ENCODE peak calls at places on chromosome 9, in six cellular contexts. O is GM23248, J is aorta, G is mesendoderm, Q is psoas muscle, M is DND-41. W is an unnamed sample.

GRCh38 chr9:92514635-92515034 is 21.2 kb downstream of the ECM2 start:
- DNase-seq in O (no peak), J (no peak), G (no peak), Q (no peak), M (no peak), W (no peak)

GRCh38 chr9:114313186-114313585 is 9.7 kb upstream of the ORM1 start:
- DNase-seq in O (no peak), J (no peak), G (no peak), Q (no peak), M (no peak), W (no peak)

GRCh38 chr9:114988962-114989599 is 58.7 kb upstream of the TNFSF8 start:
- DNase-seq in O (peak), J (no peak), G (no peak), Q (no peak), M (no peak), W (peak)

GRCh38 chr9:114005371-114006154 is 72.5 kb downstream of the AMBP start:
- DNase-seq in O (no peak), J (no peak), G (no peak), Q (no peak), M (no peak), W (no peak)

GRCh38 chr9:99556998-99557397 is 264.7 kb upstream of the NR4A3 start:
- DNase-seq in O (no peak), J (no peak), G (no peak), Q (no peak), M (no peak), W (no peak)

GRCh38 chr9:19049872-19050636 is 827 bp downstream of the RRAGA start:
- DNase-seq in O (peak), J (no peak), G (peak), Q (no peak), M (peak), W (peak)

GRCh38 chr9:109640232-109641078 is 139.5 kb upstream of the PALM2AKAP2 start:
- DNase-seq in O (peak), J (peak), G (peak), Q (peak), M (no peak), W (peak)

GRCh38 chr9:3650994-3651622 is 125.3 kb upstream of the RFX3 start:
- DNase-seq in O (no peak), J (no peak), G (no peak), Q (no peak), M (no peak), W (no peak)

GRCh38 chr9:14021871-14022525 is 291.9 kb downstream of the NFIB start:
- DNase-seq in O (peak), J (no peak), G (no peak), Q (no peak), M (no peak), W (no peak)

GRCh38 chr9:127661342-127661741 is 45.4 kb upstream of the CFAP157 start:
- DNase-seq in O (no peak), J (no peak), G (peak), Q (no peak), M (no peak), W (no peak)

GRCh38 chr9:86792136-86792535 is 155.2 kb downstream of the GAS1 start:
- DNase-seq in O (no peak), J (no peak), G (no peak), Q (no peak), M (no peak), W (peak)

GRCh38 chr9:135770203-135770535 is 68.2 kb downstream of the KCNT1 start:
- DNase-seq in O (no peak), J (no peak), G (no peak), Q (no peak), M (no peak), W (no peak)

GRCh38 chr9:5392285-5392684 is 45.4 kb downstream of the PLGRKT start:
- DNase-seq in O (peak), J (no peak), G (peak), Q (no peak), M (no peak), W (no peak)

GRCh38 chr9:88018101-88018500 is 43.8 kb upstream of the CDK20 start:
- DNase-seq in O (no peak), J (no peak), G (no peak), Q (no peak), M (no peak), W (no peak)

GRCh38 chr9:104279535-104280215 is 185.6 kb downstream of the SMC2 start:
- DNase-seq in O (peak), J (no peak), G (no peak), Q (no peak), M (no peak), W (peak)

GRCh38 chr9:120878188-120879130 is 1.5 kb upstream of the PHF19 start:
- DNase-seq in O (no peak), J (no peak), G (no peak), Q (no peak), M (peak), W (no peak)

GRCh38 chr9:70566743-70567142 is 152.3 kb upstream of the KLF9 start:
- DNase-seq in O (no peak), J (no peak), G (no peak), Q (no peak), M (no peak), W (no peak)

GRCh38 chr9:438961-439768 is 224.5 kb downstream of the DOCK8 start:
- DNase-seq in O (peak), J (peak), G (no peak), Q (peak), M (no peak), W (no peak)

GRCh38 chr9:4832786-4833579 is 40.2 kb downstream of the RCL1 start:
- DNase-seq in O (peak), J (no peak), G (peak), Q (no peak), M (no peak), W (peak)

GRCh38 chr9:89718176-89718575 is 113.4 kb downstream of the GADD45G start:
- DNase-seq in O (no peak), J (no peak), G (no peak), Q (no peak), M (no peak), W (no peak)

GRCh38 chr9:110971234-110971633 is 67.0 kb downstream of the LPAR1 start:
- DNase-seq in O (no peak), J (no peak), G (no peak), Q (no peak), M (no peak), W (no peak)

GRCh38 chr9:112325600-112325999 is 7.8 kb downstream of the PTBP3 start:
- DNase-seq in O (no peak), J (no peak), G (no peak), Q (no peak), M (no peak), W (no peak)

GRCh38 chr9:91338681-91339080 is 23.0 kb downstream of the AUH start:
- DNase-seq in O (no peak), J (no peak), G (no peak), Q (no peak), M (no peak), W (no peak)

GRCh38 chr9:2679011-2679410 is 38.3 kb upstream of the KCNV2 start:
- DNase-seq in O (peak), J (no peak), G (no peak), Q (no peak), M (no peak), W (no peak)

GRCh38 chr9:12658531-12659209 is 34.5 kb upstream of the TYRP1 start:
- DNase-seq in O (no peak), J (no peak), G (no peak), Q (no peak), M (no peak), W (no peak)

GRCh38 chr9:89497978-89498844 is at the start of gene SEMA4D:
- DNase-seq in O (peak), J (peak), G (peak), Q (peak), M (peak), W (peak)

GRCh38 chr9:84239341-84239740 is 101.2 kb downstream of the SLC28A3 start:
- DNase-seq in O (peak), J (no peak), G (no peak), Q (no peak), M (no peak), W (no peak)

GRCh38 chr9:92455217-92455616 is 27.1 kb downstream of the ASPN start:
- DNase-seq in O (no peak), J (no peak), G (peak), Q (no peak), M (no peak), W (peak)

GRCh38 chr9:104682642-104683041 is 11.7 kb upstream of the OR13D1 start:
- DNase-seq in O (peak), J (no peak), G (peak), Q (no peak), M (no peak), W (peak)

GRCh38 chr9:89501311-89501898 is 3.5 kb upstream of the SEMA4D start:
- DNase-seq in O (no peak), J (no peak), G (no peak), Q (no peak), M (no peak), W (no peak)

GRCh38 chr9:95780751-95781150 is 94.7 kb upstream of the ERCC6L2 start:
- DNase-seq in O (no peak), J (no peak), G (no peak), Q (no peak), M (no peak), W (no peak)

GRCh38 chr9:93336720-93337119 is 114.8 kb upstream of the FAM120A start:
- DNase-seq in O (no peak), J (no peak), G (no peak), Q (no peak), M (no peak), W (no peak)

GRCh38 chr9:31304576-31304975 is 1079.9 kb upstream of the ACO1 start:
- DNase-seq in O (peak), J (no peak), G (no peak), Q (no peak), M (no peak), W (peak)

GRCh38 chr9:91207889-91208651 is 153.6 kb downstream of the AUH start:
- DNase-seq in O (peak), J (no peak), G (no peak), Q (no peak), M (no peak), W (no peak)

GRCh38 chr9:116524778-116525470 is 162.2 kb upstream of the TRIM32 start:
- DNase-seq in O (no peak), J (no peak), G (no peak), Q (no peak), M (no peak), W (no peak)

GRCh38 chr9:35757527-35758275 is 3.6 kb upstream of the MSMP start:
- DNase-seq in O (no peak), J (no peak), G (peak), Q (no peak), M (no peak), W (peak)

GRCh38 chr9:135326141-135326540 is 153.4 kb upstream of the PPP1R26 start:
- DNase-seq in O (no peak), J (peak), G (no peak), Q (no peak), M (no peak), W (no peak)

GRCh38 chr9:136075881-136076678 is 19.0 kb downstream of the NACC2 start:
- DNase-seq in O (no peak), J (peak), G (no peak), Q (peak), M (no peak), W (no peak)

GRCh38 chr9:124398191-124398590 is 17.1 kb downstream of the PSMB7 start:
- DNase-seq in O (no peak), J (no peak), G (no peak), Q (no peak), M (no peak), W (no peak)

GRCh38 chr9:124403246-124403645 is 12.0 kb downstream of the PSMB7 start:
- DNase-seq in O (no peak), J (no peak), G (no peak), Q (no peak), M (no peak), W (no peak)

GRCh38 chr9:124399999-124400940 is 15.0 kb downstream of the PSMB7 start:
- DNase-seq in O (peak), J (no peak), G (no peak), Q (no peak), M (no peak), W (no peak)

GRCh38 chr9:124395826-124396225 is 19.4 kb downstream of the PSMB7 start:
- DNase-seq in O (no peak), J (no peak), G (no peak), Q (no peak), M (no peak), W (no peak)

GRCh38 chr9:124399323-124399962 is 15.8 kb downstream of the PSMB7 start:
- DNase-seq in O (peak), J (peak), G (peak), Q (peak), M (no peak), W (no peak)
- H3K4me3 ChIP-seq in O (peak), J (no peak), G (no peak), Q (peak), M (no peak), W (no peak)

GRCh38 chr9:83013867-83014605 is 48.9 kb downstream of the RASEF start:
- DNase-seq in O (peak), J (no peak), G (no peak), Q (no peak), M (no peak), W (peak)
- H3K4me3 ChIP-seq in O (no peak), J (no peak), G (no peak), Q (no peak), M (no peak), W (no peak)

GRCh38 chr9:77020438-77021264 is 1.2 kb downstream of the FOXB2 start:
- DNase-seq in O (peak), J (no peak), G (peak), Q (no peak), M (no peak), W (no peak)
- H3K4me3 ChIP-seq in O (no peak), J (no peak), G (no peak), Q (peak), M (no peak), W (no peak)

GRCh38 chr9:131095666-131096489 is 453 bp upstream of the AIF1L start:
- DNase-seq in O (peak), J (no peak), G (peak), Q (no peak), M (no peak), W (peak)

GRCh38 chr9:131097948-131098278 is 1.6 kb downstream of the AIF1L start:
- DNase-seq in O (no peak), J (no peak), G (no peak), Q (no peak), M (no peak), W (no peak)

GRCh38 chr9:131097259-131097947 is 1.1 kb downstream of the AIF1L start:
- DNase-seq in O (no peak), J (no peak), G (peak), Q (no peak), M (no peak), W (no peak)

GRCh38 chr9:131098391-131099087 is 2.2 kb downstream of the AIF1L start:
- DNase-seq in O (no peak), J (no peak), G (peak), Q (no peak), M (no peak), W (no peak)

GRCh38 chr9:131096490-131097258 is at the start of gene AIF1L:
- DNase-seq in O (peak), J (no peak), G (peak), Q (no peak), M (no peak), W (peak)
- H3K4me3 ChIP-seq in O (peak), J (peak), G (peak), Q (peak), M (no peak), W (peak)

GRCh38 chr9:123358181-123358894 is 2.3 kb downstream of the CRB2 start:
- DNase-seq in O (no peak), J (no peak), G (peak), Q (no peak), M (no peak), W (no peak)

GRCh38 chr9:123361086-123361730 is 5.2 kb downstream of the CRB2 start:
- DNase-seq in O (no peak), J (no peak), G (peak), Q (no peak), M (no peak), W (no peak)

GRCh38 chr9:123359106-123359505 is 3.1 kb downstream of the CRB2 start:
- DNase-seq in O (no peak), J (no peak), G (no peak), Q (no peak), M (no peak), W (no peak)

GRCh38 chr9:123360161-123361085 is 4.4 kb downstream of the CRB2 start:
- DNase-seq in O (no peak), J (no peak), G (peak), Q (no peak), M (peak), W (no peak)

DNA sequence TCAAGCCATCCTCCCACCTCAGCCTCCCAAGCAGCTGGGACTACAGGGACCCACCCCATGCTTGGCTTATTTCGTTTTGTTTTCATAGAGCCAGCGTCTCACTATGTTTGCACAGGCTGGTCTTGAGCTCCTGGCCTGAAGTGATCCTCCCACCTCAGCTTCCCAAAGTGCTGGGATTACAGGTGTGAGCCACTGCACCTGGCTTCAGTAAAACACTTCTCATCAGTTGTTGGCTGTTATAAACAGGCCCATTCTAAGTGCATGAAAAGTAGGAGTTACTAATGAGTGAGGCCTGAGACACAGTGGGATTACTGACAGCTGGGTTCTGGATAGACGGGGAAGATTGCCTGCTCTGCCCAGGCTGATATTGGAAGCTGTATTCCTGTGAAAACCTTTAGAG is 3.5 kb downstream of the CRB2 start:
- DNase-seq in O (no peak), J (no peak), G (no peak), Q (no peak), M (no peak), W (no peak)
- H3K4me3 ChIP-seq in O (no peak), J (no peak), G (no peak), Q (no peak), M (no peak), W (no peak)

DNA sequence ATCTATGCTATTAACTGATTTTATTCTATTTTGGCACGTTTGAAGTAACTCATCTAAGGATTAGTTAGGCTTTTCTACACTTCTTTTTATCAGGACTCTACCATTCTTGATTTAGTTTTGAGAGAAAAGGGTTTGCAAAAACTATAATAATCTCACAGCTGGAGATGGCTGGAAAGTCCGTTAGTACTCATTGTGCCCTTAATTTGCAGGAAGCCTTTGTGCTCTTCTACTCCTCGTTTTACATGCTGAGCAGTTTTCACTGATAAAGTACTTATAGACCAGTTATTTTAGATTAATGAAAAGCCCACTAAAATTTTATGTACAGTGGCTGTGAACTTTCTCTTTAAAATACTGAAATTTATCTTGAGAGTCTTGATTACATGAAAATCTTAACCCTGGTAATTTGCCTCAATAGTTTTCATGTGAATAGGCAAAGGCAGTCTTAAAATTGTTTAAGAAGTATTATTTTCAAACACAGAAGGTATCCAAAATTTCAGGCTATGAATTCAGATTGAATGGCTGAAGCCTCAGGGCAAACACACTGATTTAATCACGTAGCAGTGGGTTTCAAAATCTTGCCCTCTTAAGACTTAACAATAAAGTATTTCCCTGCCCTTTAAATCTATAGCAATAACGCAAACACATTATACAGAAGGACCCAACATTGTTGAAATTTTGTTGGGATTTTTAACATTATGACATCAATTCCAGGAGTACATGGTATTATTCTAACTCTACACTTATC is 18.6 kb downstream of the MLLT3 start:
- DNase-seq in O (peak), J (no peak), G (peak), Q (no peak), M (no peak), W (no peak)
- H3K4me3 ChIP-seq in O (peak), J (no peak), G (no peak), Q (peak), M (no peak), W (no peak)

GRCh38 chr9:130779153-130779855 is 55.8 kb upstream of the ABL1 start:
- DNase-seq in O (peak), J (no peak), G (no peak), Q (no peak), M (no peak), W (no peak)

GRCh38 chr9:130780415-130780814 is 54.6 kb upstream of the ABL1 start:
- DNase-seq in O (peak), J (no peak), G (no peak), Q (no peak), M (no peak), W (no peak)

GRCh38 chr9:130785053-130785452 is 50.0 kb upstream of the ABL1 start:
- DNase-seq in O (no peak), J (no peak), G (no peak), Q (no peak), M (no peak), W (no peak)

GRCh38 chr9:130782883-130783537 is 52.0 kb upstream of the ABL1 start:
- DNase-seq in O (no peak), J (no peak), G (no peak), Q (no peak), M (no peak), W (no peak)

GRCh38 chr9:130780865-130781504 is 54.1 kb upstream of the ABL1 start:
- DNase-seq in O (peak), J (peak), G (no peak), Q (peak), M (no peak), W (no peak)
- H3K4me3 ChIP-seq in O (peak), J (peak), G (no peak), Q (peak), M (no peak), W (no peak)

GRCh38 chr9:137458194-137459146 is 664 bp downstream of the NSMF start:
- DNase-seq in O (peak), J (peak), G (no peak), Q (peak), M (no peak), W (no peak)
- H3K4me3 ChIP-seq in O (peak), J (peak), G (peak), Q (peak), M (no peak), W (peak)